ENCODE peak calls at places on chromosomes 7 and 10, in seven cellular contexts. N is ovary, S is Caco-2, E is body of pancreas, I is left ventricle myocardium inferior, F is NB4, A is Peyer's patch. K is an unnamed sample.

GRCh38 chr7:52500796-52501195 is 534.6 kb upstream of the POM121L12 start:
- DNase-seq in N (no peak), S (no peak), E (no peak), I (no peak), F (no peak), A (no peak), K (no peak)

GRCh38 chr7:103811997-103812396 is 177.5 kb downstream of the RELN start:
- DNase-seq in N (no peak), S (no peak), E (no peak), I (no peak), F (no peak), A (no peak), K (no peak)

GRCh38 chr7:7996568-7996967 is 28.0 kb downstream of the GLCCI1 start:
- DNase-seq in N (no peak), S (peak; percentile 66), E (no peak), I (no peak), F (no peak), A (no peak), K (no peak)

GRCh38 chr7:46558482-46559193 is 637.6 kb upstream of the IGFBP3 start:
- DNase-seq in N (no peak), S (no peak), E (no peak), I (no peak), F (no peak), A (no peak), K (no peak)

GRCh38 chr10:81179805-81180452 is 642.2 kb downstream of the SH2D4B start:
- DNase-seq in N (no peak), S (no peak), E (no peak), I (no peak), F (peak; percentile 54), A (no peak), K (no peak)

GRCh38 chr10:91632671-91633550 is at the start of gene PPP1R3C:
- DNase-seq in N (peak; percentile 89), S (no peak), E (peak; percentile 94), I (peak; percentile 90), F (no peak), A (peak; percentile 32), K (peak; percentile 49)

GRCh38 chr7:1193593-1194424 is 33.8 kb upstream of the ZFAND2A start:
- DNase-seq in N (no peak), S (no peak), E (peak; percentile 64), I (peak; percentile 58), F (peak; percentile 81), A (no peak), K (no peak)

GRCh38 chr10:80659284-80659683 is 121.6 kb downstream of the SH2D4B start:
- DNase-seq in N (no peak), S (no peak), E (no peak), I (no peak), F (no peak), A (no peak), K (no peak)

GRCh38 chr7:78015574-78016260 is 217.1 kb downstream of the PHTF2 start:
- DNase-seq in N (peak; percentile 36), S (no peak), E (no peak), I (no peak), F (no peak), A (no peak), K (no peak)

GRCh38 chr7:33921216-33921938 is 16.0 kb downstream of the BMPER start:
- DNase-seq in N (peak; percentile 71), S (no peak), E (no peak), I (peak; percentile 57), F (no peak), A (no peak), K (no peak)

GRCh38 chr7:33922820-33923219 is 17.5 kb downstream of the BMPER start:
- DNase-seq in N (no peak), S (no peak), E (no peak), I (no peak), F (no peak), A (no peak), K (no peak)

GRCh38 chr7:33926535-33926934 is 21.2 kb downstream of the BMPER start:
- DNase-seq in N (no peak), S (no peak), E (no peak), I (no peak), F (no peak), A (no peak), K (no peak)

GRCh38 chr7:33918401-33919120 is 13.2 kb downstream of the BMPER start:
- DNase-seq in N (no peak), S (no peak), E (no peak), I (no peak), F (no peak), A (no peak), K (no peak)

DNA sequence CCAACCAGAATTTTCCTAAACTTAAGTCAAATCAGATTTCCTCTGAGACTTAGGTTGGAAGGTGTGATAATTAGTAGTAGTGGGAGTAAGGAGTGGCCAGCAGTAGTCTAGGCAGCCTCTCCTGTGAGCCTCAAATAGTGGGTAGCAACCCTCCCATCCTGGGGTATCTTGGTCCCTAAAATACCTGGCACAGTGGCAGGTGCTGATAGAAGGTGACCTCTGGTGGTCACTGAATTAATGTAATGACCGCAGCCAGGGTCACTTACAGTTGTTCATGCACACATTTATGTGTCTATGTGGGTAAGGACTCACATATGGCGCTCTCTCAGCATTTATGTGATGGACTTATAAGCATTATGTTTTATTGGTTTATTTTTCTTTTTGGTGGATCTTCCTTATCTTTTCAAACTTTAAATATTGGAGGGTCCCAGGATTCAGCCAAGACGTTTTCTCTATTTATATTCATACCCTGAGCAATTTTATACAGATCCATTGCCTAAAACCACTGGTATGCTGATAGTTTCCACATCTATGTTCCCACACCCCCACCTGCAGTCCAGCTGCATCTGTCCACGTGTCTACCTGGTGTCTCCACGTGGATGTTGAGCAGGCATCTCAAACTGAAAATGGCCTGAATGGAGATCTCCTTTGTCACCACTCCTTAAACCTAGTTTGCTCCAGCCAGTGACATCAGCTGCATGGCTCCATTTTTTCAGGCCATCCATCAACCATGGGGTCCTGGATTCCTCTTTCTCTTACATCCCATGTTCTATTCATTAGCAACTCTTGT is 18.3 kb downstream of the BMPER start:
- DNase-seq in N (no peak), S (no peak), E (no peak), I (no peak), F (no peak), A (no peak), K (no peak)
- TF ChIP-seq CTCF in N (no peak), S (no peak), E (no peak), I (no peak), F (no peak), A (no peak), K (no peak)

GRCh38 chr7:153380636-153381035 is 621.1 kb downstream of the ACTR3B start:
- DNase-seq in N (no peak), S (no peak), E (no peak), I (no peak), F (no peak), A (no peak), K (no peak)

GRCh38 chr7:153382591-153383225 is 623.2 kb downstream of the ACTR3B start:
- DNase-seq in N (no peak), S (no peak), E (no peak), I (no peak), F (no peak), A (no peak), K (no peak)

GRCh38 chr7:153386581-153386980 is 627.0 kb downstream of the ACTR3B start:
- DNase-seq in N (no peak), S (no peak), E (no peak), I (no peak), F (no peak), A (no peak), K (no peak)

GRCh38 chr7:153385502-153385901 is 626.0 kb downstream of the ACTR3B start:
- DNase-seq in N (no peak), S (no peak), E (no peak), I (no peak), F (no peak), A (no peak), K (no peak)

GRCh38 chr7:153381275-153382119 is 621.9 kb downstream of the ACTR3B start:
- DNase-seq in N (no peak), S (no peak), E (peak; percentile 31), I (no peak), F (peak; percentile 65), A (no peak), K (no peak)
- TF ChIP-seq CTCF in N (no peak), S (peak; percentile 69), E (peak; percentile 76), I (peak; percentile 75), F (peak; percentile 99), A (no peak), K (no peak)

DNA sequence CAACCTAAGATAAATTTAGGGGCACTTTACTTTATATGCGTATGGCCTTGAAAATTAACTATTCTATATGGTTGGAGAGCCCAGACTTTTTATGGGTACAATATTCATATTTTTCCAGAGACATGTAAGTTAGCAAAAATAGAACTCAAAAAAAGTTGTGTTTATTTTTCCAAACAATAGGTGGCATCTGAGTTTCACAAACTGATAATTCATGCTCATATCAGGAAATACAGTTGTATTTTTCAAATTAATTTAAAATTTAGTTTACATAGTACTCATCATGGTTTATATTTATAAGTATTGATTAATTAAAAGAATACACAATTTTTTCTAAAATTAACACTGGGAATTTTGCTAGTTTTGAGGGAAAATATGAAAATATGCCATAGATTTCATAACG is 34.6 kb downstream of the ANKRD7 start:
- DNase-seq in N (no peak), S (no peak), E (no peak), I (no peak), F (peak; percentile 56), A (no peak), K (no peak)
- TF ChIP-seq CTCF in N (no peak), S (no peak), E (no peak), I (peak; percentile 10), F (no peak), A (no peak), K (no peak)

GRCh38 chr7:2612445-2613112 is 19.2 kb upstream of the TTYH3 start:
- DNase-seq in N (no peak), S (peak; percentile 69), E (peak; percentile 33), I (no peak), F (no peak), A (no peak), K (no peak)

GRCh38 chr7:2613113-2613925 is 18.5 kb upstream of the TTYH3 start:
- DNase-seq in N (no peak), S (no peak), E (no peak), I (no peak), F (no peak), A (no peak), K (no peak)

GRCh38 chr7:2613926-2614613 is 17.7 kb upstream of the TTYH3 start:
- DNase-seq in N (no peak), S (no peak), E (peak; percentile 66), I (peak; percentile 65), F (peak; percentile 49), A (no peak), K (no peak)

GRCh38 chr7:2616387-2616966 is 15.3 kb upstream of the TTYH3 start:
- DNase-seq in N (no peak), S (no peak), E (no peak), I (no peak), F (no peak), A (no peak), K (no peak)

DNA sequence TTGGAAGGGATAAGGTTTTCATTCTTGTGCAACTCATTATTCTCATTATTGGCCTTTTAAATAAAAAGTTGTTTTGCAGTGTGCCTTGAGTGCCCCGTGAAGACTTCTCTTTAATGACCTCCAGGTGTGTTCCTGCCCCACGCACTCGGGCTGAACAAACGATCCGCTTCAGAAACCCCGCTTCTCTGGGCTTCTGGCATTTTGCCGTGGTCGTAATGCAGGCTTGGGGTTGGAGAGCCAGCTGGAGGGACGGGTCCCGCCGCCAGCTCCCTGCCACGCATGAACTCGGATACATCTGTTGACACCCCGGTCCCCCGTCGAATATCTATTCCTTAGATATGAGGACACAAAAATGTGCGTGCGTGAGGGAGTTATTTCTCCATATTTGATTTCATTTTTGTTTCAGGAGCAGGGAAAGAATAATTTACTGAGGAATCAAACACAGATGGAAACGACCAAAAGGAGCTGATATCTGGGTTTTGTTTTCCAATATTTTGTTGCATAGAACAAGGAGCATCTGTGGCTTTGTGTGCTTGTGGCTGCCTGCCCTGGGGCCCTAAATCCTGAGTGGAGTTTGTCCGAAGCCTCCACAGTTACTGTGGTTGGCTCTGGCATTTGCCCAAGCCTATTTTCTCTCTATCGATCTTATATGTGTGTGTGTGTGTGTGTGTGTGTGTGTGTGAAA is 17.0 kb upstream of the TTYH3 start:
- DNase-seq in N (no peak), S (no peak), E (peak; percentile 44), I (no peak), F (no peak), A (no peak), K (no peak)
- TF ChIP-seq CTCF in N (no peak), S (no peak), E (no peak), I (no peak), F (no peak), A (no peak), K (no peak)

K was measured in mesothelial cell of epicardium.